ENCODE peak calls at places on chromosome 21, in eight cellular contexts. One of them, this sample, is unnamed.

GRCh38 chr21:46020581-46020980 is 39.0 kb downstream of the COL6A1 start:
- DNase-seq in lower lobe of right lung: no peak
- DNase-seq in HL-60: no peak
- DNase-seq in ovary: peak; percentile 15
- DNase-seq in tibial nerve: no peak
- DNase-seq in breast epithelium: no peak
- DNase-seq in stomach: no peak
- DNase-seq in MM.1S: no peak
- DNase-seq in this sample: no peak

GRCh38 chr21:15249285-15249993 is 184.6 kb upstream of the NRIP1 start:
- DNase-seq in lower lobe of right lung: no peak
- DNase-seq in tibial nerve: no peak
- DNase-seq in HL-60: no peak
- DNase-seq in breast epithelium: no peak
- DNase-seq in ovary: no peak
- DNase-seq in MM.1S: no peak
- DNase-seq in stomach: no peak
- DNase-seq in this sample: no peak

GRCh38 chr21:23887709-23888303 is 1719.5 kb downstream of the MRPL39 start:
- DNase-seq in stomach: no peak
- DNase-seq in lower lobe of right lung: no peak
- DNase-seq in HL-60: no peak
- DNase-seq in breast epithelium: no peak
- DNase-seq in MM.1S: peak; percentile 81
- DNase-seq in tibial nerve: no peak
- DNase-seq in ovary: no peak
- DNase-seq in this sample: no peak

GRCh38 chr21:31108969-31109368 is 70.7 kb upstream of the KRTAP19-8 start:
- DNase-seq in stomach: no peak
- DNase-seq in MM.1S: peak; percentile 76
- DNase-seq in ovary: no peak
- DNase-seq in breast epithelium: no peak
- DNase-seq in HL-60: no peak
- DNase-seq in tibial nerve: no peak
- DNase-seq in lower lobe of right lung: no peak
- DNase-seq in this sample: no peak

GRCh38 chr21:24375201-24375600 is 1232.1 kb downstream of the MRPL39 start:
- DNase-seq in stomach: no peak
- DNase-seq in ovary: no peak
- DNase-seq in MM.1S: peak; percentile 31
- DNase-seq in tibial nerve: no peak
- DNase-seq in breast epithelium: no peak
- DNase-seq in HL-60: no peak
- DNase-seq in lower lobe of right lung: no peak
- DNase-seq in this sample: no peak

GRCh38 chr21:19463966-19464365 is 1060.4 kb upstream of the TMPRSS15 start:
- DNase-seq in tibial nerve: no peak
- DNase-seq in HL-60: no peak
- DNase-seq in breast epithelium: no peak
- DNase-seq in lower lobe of right lung: no peak
- DNase-seq in ovary: no peak
- DNase-seq in MM.1S: no peak
- DNase-seq in stomach: no peak
- DNase-seq in this sample: no peak

GRCh38 chr21:37874481-37874880 is 41.8 kb downstream of the KCNJ6 start:
- DNase-seq in HL-60: no peak
- DNase-seq in breast epithelium: no peak
- DNase-seq in ovary: no peak
- DNase-seq in lower lobe of right lung: no peak
- DNase-seq in tibial nerve: no peak
- DNase-seq in stomach: no peak
- DNase-seq in MM.1S: no peak
- DNase-seq in this sample: no peak

GRCh38 chr21:45600248-45600647 is 43.3 kb upstream of the PCBP3 start:
- DNase-seq in ovary: no peak
- DNase-seq in breast epithelium: no peak
- DNase-seq in lower lobe of right lung: no peak
- DNase-seq in tibial nerve: no peak
- DNase-seq in stomach: no peak
- DNase-seq in HL-60: no peak
- DNase-seq in MM.1S: no peak
- DNase-seq in this sample: no peak

GRCh38 chr21:29365636-29366305 is 67.0 kb downstream of the BACH1 start:
- DNase-seq in stomach: no peak
- DNase-seq in HL-60: no peak
- DNase-seq in lower lobe of right lung: no peak
- DNase-seq in tibial nerve: no peak
- DNase-seq in breast epithelium: no peak
- DNase-seq in MM.1S: no peak
- DNase-seq in ovary: no peak
- DNase-seq in this sample: no peak

GRCh38 chr21:46622226-46622625 is 13.2 kb upstream of the PRMT2 start:
- DNase-seq in ovary: peak; percentile 53
- DNase-seq in breast epithelium: no peak
- DNase-seq in HL-60: no peak
- DNase-seq in MM.1S: no peak
- DNase-seq in lower lobe of right lung: peak; percentile 70
- DNase-seq in stomach: no peak
- DNase-seq in tibial nerve: no peak
- DNase-seq in this sample: peak; percentile 80

GRCh38 chr21:44024895-44025353 is 12.8 kb downstream of the TRAPPC10 start:
- DNase-seq in stomach: no peak
- DNase-seq in lower lobe of right lung: peak; percentile 68
- DNase-seq in breast epithelium: no peak
- DNase-seq in MM.1S: no peak
- DNase-seq in tibial nerve: peak; percentile 38
- DNase-seq in HL-60: peak; percentile 54
- DNase-seq in ovary: peak; percentile 59
- DNase-seq in this sample: no peak

GRCh38 chr21:17270234-17270633 is 242.6 kb upstream of the CXADR start:
- DNase-seq in stomach: no peak
- DNase-seq in HL-60: no peak
- DNase-seq in lower lobe of right lung: no peak
- DNase-seq in breast epithelium: no peak
- DNase-seq in MM.1S: peak; percentile 52
- DNase-seq in ovary: peak; percentile 77
- DNase-seq in tibial nerve: peak; percentile 46
- DNase-seq in this sample: no peak

GRCh38 chr21:45383615-45384201 is 21.3 kb upstream of the COL18A1 start:
- DNase-seq in tibial nerve: no peak
- DNase-seq in stomach: no peak
- DNase-seq in lower lobe of right lung: peak; percentile 44
- DNase-seq in breast epithelium: no peak
- DNase-seq in HL-60: no peak
- DNase-seq in MM.1S: no peak
- DNase-seq in ovary: peak; percentile 36
- DNase-seq in this sample: no peak

GRCh38 chr21:42092805-42093590 is 21.9 kb downstream of the UMODL1 start:
- DNase-seq in HL-60: no peak
- DNase-seq in MM.1S: no peak
- DNase-seq in stomach: no peak
- DNase-seq in lower lobe of right lung: no peak
- DNase-seq in tibial nerve: no peak
- DNase-seq in breast epithelium: no peak
- DNase-seq in ovary: no peak
- DNase-seq in this sample: no peak
- H3K4me3 ChIP-seq in HL-60: no peak overlapping the region
- H3K4me3 ChIP-seq in MM.1S: no peak overlapping the region
- H3K4me3 ChIP-seq in stomach: no peak overlapping the region
- H3K4me3 ChIP-seq in lower lobe of right lung: no peak overlapping the region
- H3K4me3 ChIP-seq in tibial nerve: no peak overlapping the region
- H3K4me3 ChIP-seq in breast epithelium: no peak overlapping the region
- H3K4me3 ChIP-seq in ovary: no peak overlapping the region
- H3K4me3 ChIP-seq in this sample: no peak overlapping the region

DNA sequence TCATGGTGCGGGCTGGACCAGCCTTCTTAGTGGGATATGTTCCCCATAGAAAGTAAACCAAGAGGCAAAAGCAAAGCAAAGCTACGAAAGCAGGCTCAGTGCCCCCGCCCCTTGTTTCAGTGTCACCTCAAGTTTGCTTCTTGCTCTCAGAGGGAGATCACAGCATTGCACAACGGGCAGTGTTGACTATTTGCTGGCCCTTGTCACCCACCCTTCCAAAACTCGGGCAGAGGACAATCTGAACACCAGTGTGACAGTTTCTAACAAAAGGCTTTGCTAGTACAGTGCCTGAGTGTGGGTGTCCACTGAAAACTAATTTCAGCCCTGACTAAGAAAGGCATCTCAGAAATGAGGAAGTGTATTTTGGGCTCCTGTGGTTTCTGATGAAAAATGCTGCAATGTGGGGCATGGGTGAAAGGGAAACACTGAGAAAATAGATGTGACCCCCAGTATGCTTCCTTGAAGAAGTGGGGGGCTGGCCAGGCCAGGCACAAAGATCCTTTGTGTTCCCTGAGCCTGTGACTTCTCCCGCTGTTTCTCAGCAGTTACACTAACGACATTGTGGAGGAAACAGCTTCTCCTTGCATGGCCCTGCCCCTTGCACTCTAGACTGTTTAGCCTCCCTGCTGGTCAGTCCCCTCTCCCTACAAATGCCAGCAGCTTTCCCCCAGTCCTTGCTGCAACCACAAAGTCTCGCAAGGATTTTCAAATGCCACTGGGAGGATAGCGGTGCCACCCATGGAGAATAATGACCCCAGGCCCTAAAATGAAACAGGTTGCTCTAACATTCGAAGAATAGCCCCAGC is 33.3 kb upstream of the KCNE1 start:
- DNase-seq in tibial nerve: peak; percentile 27
- DNase-seq in HL-60: no peak
- DNase-seq in lower lobe of right lung: peak; percentile 84
- DNase-seq in MM.1S: peak; percentile 81
- DNase-seq in breast epithelium: no peak
- DNase-seq in ovary: no peak
- DNase-seq in stomach: no peak
- DNase-seq in this sample: no peak
- TF ChIP-seq CTCF in tibial nerve: no peak
- TF ChIP-seq CTCF in HL-60: no peak
- TF ChIP-seq CTCF in lower lobe of right lung: no peak
- TF ChIP-seq CTCF in MM.1S: no peak
- TF ChIP-seq CTCF in breast epithelium: no peak
- TF ChIP-seq CTCF in ovary: no peak
- TF ChIP-seq CTCF in stomach: no peak
- TF ChIP-seq CTCF in this sample: no peak

GRCh38 chr21:42300956-42301355 is 14.3 kb downstream of the TFF3 start:
- DNase-seq in tibial nerve: no peak
- DNase-seq in breast epithelium: no peak
- DNase-seq in HL-60: no peak
- DNase-seq in lower lobe of right lung: peak; percentile 29
- DNase-seq in stomach: no peak
- DNase-seq in ovary: no peak
- DNase-seq in MM.1S: no peak
- DNase-seq in this sample: no peak

GRCh38 chr21:42302794-42303193 is 12.4 kb downstream of the TFF3 start:
- DNase-seq in ovary: no peak
- DNase-seq in HL-60: no peak
- DNase-seq in tibial nerve: no peak
- DNase-seq in stomach: no peak
- DNase-seq in lower lobe of right lung: no peak
- DNase-seq in MM.1S: no peak
- DNase-seq in breast epithelium: no peak
- DNase-seq in this sample: no peak

GRCh38 chr21:42302292-42302650 is 12.9 kb downstream of the TFF3 start:
- DNase-seq in MM.1S: no peak
- DNase-seq in tibial nerve: no peak
- DNase-seq in lower lobe of right lung: no peak
- DNase-seq in HL-60: no peak
- DNase-seq in breast epithelium: no peak
- DNase-seq in stomach: no peak
- DNase-seq in ovary: no peak
- DNase-seq in this sample: no peak

GRCh38 chr21:42300045-42300583 is 15.1 kb downstream of the TFF3 start:
- DNase-seq in HL-60: no peak
- DNase-seq in tibial nerve: no peak
- DNase-seq in stomach: no peak
- DNase-seq in breast epithelium: no peak
- DNase-seq in ovary: no peak
- DNase-seq in lower lobe of right lung: peak; percentile 51
- DNase-seq in MM.1S: no peak
- DNase-seq in this sample: no peak

DNA sequence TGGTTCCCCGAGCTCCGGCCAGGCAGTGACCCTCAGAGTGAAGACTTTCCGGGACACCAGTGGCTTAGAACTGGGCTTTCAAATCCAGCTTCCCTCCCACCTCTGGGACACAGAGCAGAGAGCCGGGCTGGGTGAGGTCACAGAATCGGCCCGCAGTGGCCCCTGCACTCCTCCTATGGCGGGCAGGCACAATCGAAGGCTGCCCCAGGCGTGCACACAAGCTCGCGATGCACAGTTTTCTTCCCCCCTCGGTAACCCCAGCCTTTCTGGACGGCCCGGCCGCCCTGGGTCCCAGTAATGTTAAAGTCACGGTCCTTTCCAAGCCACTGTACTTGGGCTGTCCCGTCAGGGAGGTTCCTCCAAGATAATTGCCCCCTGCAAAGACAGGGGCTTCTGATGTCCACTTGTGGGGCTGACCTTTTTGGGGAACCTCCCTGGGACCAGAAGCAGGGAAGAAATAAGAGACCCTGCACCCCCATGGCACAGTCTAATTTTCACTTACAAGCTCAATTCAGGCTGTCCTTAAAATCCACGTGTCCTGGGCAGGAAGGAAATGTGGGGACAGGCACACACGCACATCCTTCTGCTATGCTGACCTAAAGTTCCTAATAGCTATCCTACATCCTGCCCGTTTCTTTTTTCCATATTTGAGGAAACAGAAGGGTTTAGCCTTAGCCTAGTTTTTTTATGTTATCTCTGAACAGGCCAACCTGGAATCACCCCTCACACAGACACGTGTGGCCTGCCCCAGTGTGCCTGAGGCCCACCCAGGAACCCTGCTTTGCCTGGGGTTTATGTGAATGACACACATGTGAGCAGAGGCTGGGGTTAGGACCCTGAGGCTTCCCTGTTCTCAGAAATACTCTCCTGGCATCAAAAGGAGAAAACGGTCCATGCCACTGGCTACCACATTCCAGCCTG is 13.6 kb downstream of the TFF3 start:
- DNase-seq in tibial nerve: no peak
- DNase-seq in lower lobe of right lung: no peak
- DNase-seq in MM.1S: no peak
- DNase-seq in HL-60: no peak
- DNase-seq in stomach: no peak
- DNase-seq in ovary: no peak
- DNase-seq in breast epithelium: no peak
- DNase-seq in this sample: no peak
- H3K27ac ChIP-seq in tibial nerve: no peak overlapping the region
- H3K27ac ChIP-seq in lower lobe of right lung: peak overlapping the region; percentile 57
- H3K27ac ChIP-seq in MM.1S: no peak overlapping the region
- H3K27ac ChIP-seq in HL-60: no peak overlapping the region
- H3K27ac ChIP-seq in stomach: peak overlapping the region; percentile 46
- H3K27ac ChIP-seq in ovary: no peak overlapping the region
- H3K27ac ChIP-seq in breast epithelium: peak overlapping the region; percentile 48
- H3K27ac ChIP-seq in this sample: no peak overlapping the region

DNA sequence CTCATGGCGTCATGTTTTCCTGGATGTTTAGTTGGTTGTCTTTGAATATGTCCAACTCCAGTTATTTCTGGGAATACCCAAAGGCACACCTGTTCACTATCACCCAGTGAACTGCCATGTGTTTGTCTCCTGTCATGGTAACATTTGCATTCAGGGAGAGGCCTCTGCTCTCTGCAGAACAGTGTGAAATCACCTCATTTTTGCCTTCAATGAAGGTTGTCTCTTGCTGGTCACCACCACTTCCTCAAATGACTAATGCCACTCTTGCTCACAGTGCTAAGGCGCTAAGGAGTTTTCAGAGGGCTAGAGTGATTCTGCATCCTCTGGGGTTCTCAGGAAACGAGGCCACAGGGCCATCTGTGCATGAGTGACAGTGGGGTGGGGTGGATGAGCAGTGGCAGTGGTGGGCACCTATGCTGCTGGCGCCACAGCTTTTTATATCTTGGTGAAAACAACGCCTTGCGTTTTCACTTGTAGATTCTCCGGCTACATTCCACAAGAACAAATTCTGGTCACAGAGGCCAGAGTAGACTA is 60.0 kb upstream of the ATP5PO start:
- DNase-seq in HL-60: peak; percentile 55
- DNase-seq in tibial nerve: no peak
- DNase-seq in breast epithelium: no peak
- DNase-seq in lower lobe of right lung: no peak
- DNase-seq in MM.1S: no peak
- DNase-seq in ovary: no peak
- DNase-seq in stomach: no peak
- DNase-seq in this sample: no peak
- H3K4me3 ChIP-seq in HL-60: no peak overlapping the region
- H3K4me3 ChIP-seq in tibial nerve: no peak overlapping the region
- H3K4me3 ChIP-seq in breast epithelium: no peak overlapping the region
- H3K4me3 ChIP-seq in lower lobe of right lung: no peak overlapping the region
- H3K4me3 ChIP-seq in MM.1S: no peak overlapping the region
- H3K4me3 ChIP-seq in ovary: no peak overlapping the region
- H3K4me3 ChIP-seq in stomach: no peak overlapping the region
- H3K4me3 ChIP-seq in this sample: no peak overlapping the region

This sample was measured in dorsolateral prefrontal cortex.